ENCODE peak calls at places on chromosomes 4 and X, in four cellular contexts. I is A549; F is stimulated activated CD4-positive, alpha-beta T cell treated with anti-CD3 and anti-CD28 coated beads, Interleukin-12 subunit alpha, Interleukin-12 subunit beta, amount 100 ng/mL, for 4 hours; A is NCI-H1694 treated with DMSO at 0.1 percent for 48 hours. O is an unnamed sample.

GRCh38 chr4:123649644-123650356 is 253.2 kb downstream of the SPRY1 start:
- DNase-seq in I (peak), F (no peak), A (no peak), O (no peak)

GRCh38 chr4:44660396-44660795 is 9.0 kb upstream of the YIPF7 start:
- DNase-seq in I (no peak), F (no peak), A (no peak), O (no peak)

GRCh38 chr4:37644962-37645361 is 41.2 kb downstream of the RELL1 start:
- DNase-seq in I (no peak), F (no peak), A (no peak), O (no peak)

GRCh38 chrX:147180886-147181285 is 366.3 kb upstream of the CXorf51A start:
- DNase-seq in I (no peak), F (no peak), A (no peak), O (no peak)

GRCh38 chr4:99013402-99013843 is 17.9 kb downstream of the METAP1 start:
- DNase-seq in I (no peak), F (no peak), A (no peak), O (no peak)

GRCh38 chr4:169079942-169080827 is 70.1 kb upstream of the CBR4 start:
- DNase-seq in I (no peak), F (peak), A (no peak), O (peak)

GRCh38 chrX:124506031-124506430 is 159.7 kb downstream of the SH2D1A start:
- DNase-seq in I (no peak), F (no peak), A (no peak), O (no peak)

GRCh38 chrX:19360903-19361302 is 17.2 kb downstream of the PDHA1 start:
- DNase-seq in I (no peak), F (no peak), A (no peak), O (no peak)

GRCh38 chrX:115595049-115595448 is 34.1 kb downstream of the PLS3 start:
- DNase-seq in I (no peak), F (no peak), A (no peak), O (no peak)

O was measured in PC-9.